ENCODE peak calls at places on chromosome 1, in six cellular contexts. H, V, E, P, B and T are unnamed samples.
A peak's percentile ranks its signal among the peaks of the same experiment; 100 is the strongest.

GRCh38 chr1:36384542-36385409 is 948 bp downstream of the STK40 start:
- DNase-seq in E (no peak), P (peak; percentile 59), H (no peak), B (peak; percentile 31), V (no peak), T (no peak)

GRCh38 chr1:65687435-65688214 is 105.1 kb upstream of the PDE4B start:
- DNase-seq in B (peak; percentile 53), P (peak; percentile 81), E (no peak), V (peak; percentile 7), H (peak; percentile 86), T (peak; percentile 65)

GRCh38 chr1:61337981-61338848 is 255.9 kb downstream of the NFIA start:
- DNase-seq in P (peak; percentile 91), B (peak; percentile 81), V (peak; percentile 92), H (peak; percentile 91), E (peak; percentile 64), T (peak; percentile 80)

GRCh38 chr1:209422281-209422680 is 161.2 kb upstream of the CAMK1G start:
- DNase-seq in P (no peak), V (no peak), E (no peak), H (no peak), B (no peak), T (no peak)

GRCh38 chr1:76140227-76140626 is 65.7 kb downstream of the ST6GALNAC3 start:
- DNase-seq in B (no peak), H (no peak), E (no peak), V (no peak), P (no peak), T (no peak)

GRCh38 chr1:90707363-90707710 is 9.8 kb downstream of the BARHL2 start:
- DNase-seq in P (peak; percentile 38), B (peak; percentile 27), H (peak; percentile 76), V (peak; percentile 4), E (no peak), T (no peak)

GRCh38 chr1:77282866-77283539 is 1.2 kb downstream of the AK5 start:
- DNase-seq in H (peak; percentile 39), P (no peak), E (no peak), V (no peak), B (no peak), T (no peak)

GRCh38 chr1:223556414-223557124 is 108.9 kb downstream of the CAPN8 start:
- DNase-seq in P (peak; percentile 87), E (no peak), H (peak; percentile 27), B (peak; percentile 61), V (no peak), T (no peak)

GRCh38 chr1:41397943-41398342 is 36.7 kb downstream of the FOXO6 start:
- DNase-seq in B (no peak), H (no peak), P (no peak), E (no peak), V (no peak), T (no peak)

GRCh38 chr1:90854559-90854958 is 137.5 kb upstream of the BARHL2 start:
- DNase-seq in B (no peak), V (no peak), P (no peak), H (no peak), E (no peak), T (no peak)

GRCh38 chr1:93304716-93305138 is 41.0 kb upstream of the DR1 start:
- DNase-seq in V (peak; percentile 29), E (peak; percentile 31), B (peak; percentile 58), P (peak; percentile 80), H (peak; percentile 63), T (no peak)

GRCh38 chr1:32724678-32725594 is 22.4 kb upstream of the SYNC start:
- DNase-seq in E (peak; percentile 84), V (peak; percentile 77), B (peak; percentile 92), P (peak; percentile 93), H (peak; percentile 95), T (no peak)

GRCh38 chr1:7509593-7509992 is 261.5 kb upstream of the VAMP3 start:
- DNase-seq in B (no peak), V (no peak), H (no peak), E (no peak), P (no peak), T (no peak)

GRCh38 chr1:188314557-188315137 is 1485.9 kb downstream of the PLA2G4A start:
- DNase-seq in B (no peak), P (no peak), E (no peak), V (no peak), H (no peak), T (no peak)

GRCh38 chr1:215160351-215160750 is 77.8 kb downstream of the KCNK2 start:
- DNase-seq in P (no peak), V (no peak), E (no peak), H (peak; percentile 36), B (no peak), T (no peak)

GRCh38 chr1:14440731-14441130 is 157.8 kb upstream of the KAZN start:
- DNase-seq in V (no peak), E (no peak), P (no peak), H (no peak), B (no peak), T (no peak)

GRCh38 chr1:3471356-3472087 is 17.1 kb downstream of the ARHGEF16 start:
- DNase-seq in V (no peak), B (peak; percentile 52), H (no peak), P (peak; percentile 53), E (no peak), T (no peak)

GRCh38 chr1:35715568-35716002 is 3.1 kb downstream of the C1orf216 start:
- DNase-seq in E (no peak), H (peak; percentile 83), B (peak; percentile 74), P (peak; percentile 82), V (no peak), T (peak; percentile 41)

GRCh38 chr1:36553591-36554417 is 71.1 kb upstream of the CSF3R start:
- DNase-seq in B (peak; percentile 51), V (peak; percentile 1), E (no peak), H (peak; percentile 72), P (peak; percentile 83), T (peak; percentile 43)

GRCh38 chr1:228170666-228171065 is 5.1 kb downstream of the IBA57 start:
- DNase-seq in P (no peak), E (no peak), V (no peak), H (no peak), B (no peak), T (no peak)

GRCh38 chr1:33921281-33921680 is 57.4 kb downstream of the HMGB4 start:
- DNase-seq in B (no peak), H (no peak), V (no peak), P (no peak), E (no peak), T (no peak)

GRCh38 chr1:186514367-186514766 is 53.5 kb upstream of the PDC start:
- DNase-seq in V (no peak), E (no peak), H (no peak), B (no peak), P (no peak), T (no peak)

GRCh38 chr1:84847253-84848247 is 45.5 kb downstream of the LPAR3 start:
- DNase-seq in P (peak; percentile 99), B (peak; percentile 48), E (peak; percentile 94), V (peak; percentile 93), H (peak; percentile 92), T (peak; percentile 8)

GRCh38 chr1:163094589-163094988 is 25.4 kb downstream of the RGS4 start:
- DNase-seq in E (no peak), H (no peak), P (peak; percentile 8), V (peak; percentile 7), B (no peak), T (no peak)

GRCh38 chr1:181643631-181644030 is 160.3 kb downstream of the CACNA1E start:
- DNase-seq in V (no peak), E (no peak), H (no peak), B (no peak), P (no peak), T (no peak)

GRCh38 chr1:181149326-181150000 is 61.0 kb downstream of the IER5 start:
- DNase-seq in H (no peak), E (no peak), P (no peak), B (no peak), V (no peak), T (no peak)

GRCh38 chr1:231629132-231629531 is 2.5 kb downstream of the DISC1 start:
- DNase-seq in B (no peak), V (no peak), P (no peak), E (no peak), H (peak; percentile 52), T (no peak)